ENCODE peak calls at places on chromosomes 16 and 17, in six cellular contexts. U, S, O, K, T and X are unnamed samples.

GRCh38 chr17:4772235-4772613 is 538 bp downstream of the TM4SF5 start:
- DNase-seq in S (no peak), U (no peak), O (peak), K (no peak), T (no peak), X (no peak)

GRCh38 chr16:12470311-12471229 is 333.1 kb downstream of the CPPED1 start:
- DNase-seq in K (no peak), U (peak), S (peak), O (no peak), T (no peak), X (no peak)

GRCh38 chr17:19024101-19025078 is 19.8 kb upstream of the FAM83G start:
- DNase-seq in T (no peak), K (no peak), U (no peak), S (peak), O (no peak), X (peak)

GRCh38 chr16:26365555-26365954 is 673.8 kb downstream of the HS3ST4 start:
- DNase-seq in S (no peak), K (no peak), U (no peak), T (no peak), O (no peak), X (no peak)

GRCh38 chr17:31401456-31402254 is 10.2 kb downstream of the RAB11FIP4 start:
- DNase-seq in U (no peak), S (no peak), O (no peak), T (no peak), K (no peak), X (peak)

GRCh38 chr16:12453832-12454231 is 349.9 kb downstream of the CPPED1 start:
- DNase-seq in K (no peak), O (no peak), T (no peak), U (no peak), S (no peak), X (no peak)

GRCh38 chr17:81517339-81518112 is 4.9 kb upstream of the ACTG1 start:
- DNase-seq in T (no peak), O (no peak), U (peak), K (no peak), S (no peak), X (no peak)

GRCh38 chr17:82098939-82099765 is 1.1 kb upstream of the FASN start:
- DNase-seq in U (peak), K (no peak), T (peak), O (no peak), S (no peak), X (peak)

GRCh38 chr17:74744714-74745547 is 3.5 kb upstream of the NHERF1 start:
- DNase-seq in U (peak), O (peak), K (peak), T (peak), S (peak), X (peak)

GRCh38 chr17:43832976-43833829 is at the start of gene MPP3:
- DNase-seq in U (peak), T (peak), K (peak), S (peak), O (peak), X (peak)
- TF ChIP-seq POLR2A in U (peak), T (no peak), K (peak), S (peak), O (no peak), X (peak)

GRCh38 chr17:17018021-17018441 is 24.2 kb upstream of the MPRIP start:
- DNase-seq in U (no peak), K (no peak), O (peak), S (no peak), T (no peak), X (peak)

GRCh38 chr17:17019891-17020456 is 22.3 kb upstream of the MPRIP start:
- DNase-seq in S (no peak), O (no peak), U (no peak), T (no peak), K (no peak), X (no peak)

GRCh38 chr17:17020821-17021193 is 21.4 kb upstream of the MPRIP start:
- DNase-seq in O (no peak), K (no peak), T (no peak), S (no peak), U (no peak), X (no peak)

GRCh38 chr17:17018612-17019429 is 23.4 kb upstream of the MPRIP start:
- DNase-seq in S (no peak), U (no peak), K (no peak), T (no peak), O (peak), X (peak)

DNA sequence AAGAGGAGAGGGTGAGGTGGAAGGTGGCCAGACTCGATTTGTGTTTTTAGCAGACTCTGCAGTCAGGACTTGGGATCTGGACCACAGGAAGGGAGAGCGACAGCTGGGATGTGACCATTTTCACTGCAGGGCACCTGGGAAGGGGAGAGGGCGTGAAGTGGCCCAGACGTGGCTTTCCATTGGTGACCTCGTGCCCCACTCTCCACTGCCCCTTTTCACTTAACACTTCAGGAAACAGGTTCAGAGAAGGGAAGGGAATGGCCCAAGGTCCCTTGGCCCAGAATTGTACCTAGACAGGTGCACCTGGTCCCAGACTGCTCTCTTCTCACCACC is 22.9 kb upstream of the MPRIP start:
- DNase-seq in S (no peak), K (no peak), U (no peak), T (no peak), O (peak), X (no peak)
- H3K27ac ChIP-seq in S (no peak), K (peak), U (no peak), T (no peak), O (no peak), X (peak)

DNA sequence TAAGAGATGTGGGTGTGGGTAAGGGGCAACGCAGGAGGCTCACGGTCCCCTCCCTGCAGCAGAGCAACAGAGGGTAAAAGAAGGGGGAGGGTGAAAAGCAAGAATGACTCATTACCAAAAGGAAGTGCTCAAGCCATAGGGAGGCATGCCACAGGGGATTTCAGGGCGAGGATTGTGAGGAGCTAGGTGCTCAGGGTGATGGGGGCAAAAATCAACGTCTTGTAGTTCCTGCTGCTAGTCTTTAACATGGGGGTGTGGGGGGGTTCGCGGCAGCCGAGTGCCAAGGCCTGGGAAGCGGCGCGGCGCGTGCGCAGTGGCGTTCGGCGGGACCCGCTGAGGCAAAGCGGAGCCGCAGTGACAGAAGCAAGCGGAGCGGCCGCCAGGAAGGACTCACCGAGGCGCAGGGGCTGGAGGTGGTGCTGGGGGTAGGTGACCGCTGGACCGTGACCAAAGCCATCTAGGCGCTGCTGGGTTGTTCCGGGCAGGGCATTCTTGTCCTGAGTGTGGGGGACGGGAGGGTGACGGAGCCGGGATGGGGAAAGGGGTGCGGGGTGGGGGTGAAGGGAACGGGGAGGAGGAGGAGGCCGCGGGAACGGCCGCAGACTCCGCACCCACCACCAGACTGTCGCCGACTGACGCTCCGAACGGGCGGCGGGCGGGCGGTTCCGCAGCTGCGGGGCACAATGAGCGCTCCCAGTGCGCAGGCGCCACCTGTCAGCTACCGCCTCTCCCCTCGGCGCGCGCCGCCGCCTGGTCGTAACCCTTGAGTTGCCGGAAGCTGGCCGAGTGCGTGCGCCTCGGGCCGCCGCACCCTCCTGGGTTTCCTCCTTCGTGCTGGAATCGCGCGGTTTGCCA is at the start of gene SSH2:
- DNase-seq in S (peak), T (peak), K (peak), U (peak), O (peak), X (peak)
- TF ChIP-seq POLR2A in S (no peak), T (peak), K (peak), U (no peak), O (peak), X (peak)

GRCh38 chr17:27504188-27504995 is 48.1 kb downstream of the KSR1 start:
- DNase-seq in T (no peak), O (no peak), U (no peak), S (no peak), K (no peak), X (peak)

GRCh38 chr17:27503636-27504035 is 47.4 kb downstream of the KSR1 start:
- DNase-seq in S (no peak), O (no peak), T (no peak), U (no peak), K (no peak), X (no peak)

GRCh38 chr17:27499451-27500265 is 43.4 kb downstream of the KSR1 start:
- DNase-seq in U (no peak), T (no peak), K (no peak), S (no peak), O (peak), X (peak)

GRCh38 chr17:27506348-27507218 is 50.3 kb downstream of the KSR1 start:
- DNase-seq in S (no peak), O (no peak), U (no peak), T (no peak), K (no peak), X (no peak)

GRCh38 chr17:27502526-27503324 is 46.5 kb downstream of the KSR1 start:
- DNase-seq in T (no peak), K (no peak), S (peak), O (no peak), U (no peak), X (no peak)
- H3K27ac ChIP-seq in T (no peak), K (no peak), S (peak), O (no peak), U (no peak), X (peak)

GRCh38 chr17:45132569-45133463 is 501 bp upstream of the PLCD3 start:
- DNase-seq in K (peak), O (peak), T (peak), S (peak), U (peak), X (peak)
- TF ChIP-seq POLR2A in K (peak), O (peak), T (peak), S (peak), U (peak), X (peak)